ENCODE peak calls at places on chromosome X, in five cellular contexts. One of them, this sample, is unnamed.

GRCh38 chrX:131752493-131753198 is 208.8 kb downstream of the OR13H1 start:
- DNase-seq in IMR-90: peak
- DNase-seq in HCT116: no peak
- DNase-seq in AG10803: no peak
- DNase-seq in upper lobe of right lung: no peak
- DNase-seq in this sample: peak

GRCh38 chrX:72470111-72470510 is 102.5 kb downstream of the HDAC8 start:
- DNase-seq in AG10803: no peak
- DNase-seq in upper lobe of right lung: no peak
- DNase-seq in HCT116: no peak
- DNase-seq in IMR-90: no peak
- DNase-seq in this sample: no peak

GRCh38 chrX:117840645-117841044 is 276.0 kb downstream of the KLHL13 start:
- DNase-seq in IMR-90: no peak
- DNase-seq in upper lobe of right lung: no peak
- DNase-seq in AG10803: no peak
- DNase-seq in HCT116: no peak
- DNase-seq in this sample: no peak

GRCh38 chrX:41144873-41145272 is 59.6 kb downstream of the USP9X start:
- DNase-seq in IMR-90: no peak
- DNase-seq in AG10803: no peak
- DNase-seq in HCT116: no peak
- DNase-seq in upper lobe of right lung: no peak
- DNase-seq in this sample: no peak

GRCh38 chrX:118965395-118965794 is 9.0 kb upstream of the LONRF3 start:
- DNase-seq in IMR-90: no peak
- DNase-seq in upper lobe of right lung: no peak
- DNase-seq in HCT116: no peak
- DNase-seq in AG10803: no peak
- DNase-seq in this sample: no peak

GRCh38 chrX:132561483-132561882 is 72.6 kb upstream of the MBNL3 start:
- DNase-seq in HCT116: no peak
- DNase-seq in upper lobe of right lung: no peak
- DNase-seq in AG10803: no peak
- DNase-seq in IMR-90: no peak
- DNase-seq in this sample: peak

GRCh38 chrX:72394518-72395163 is 88.9 kb upstream of the CITED1 start:
- DNase-seq in upper lobe of right lung: no peak
- DNase-seq in IMR-90: peak
- DNase-seq in HCT116: no peak
- DNase-seq in AG10803: peak
- DNase-seq in this sample: peak

GRCh38 chrX:65999563-66000148 is 40.2 kb downstream of the VSIG4 start:
- DNase-seq in IMR-90: no peak
- DNase-seq in HCT116: no peak
- DNase-seq in upper lobe of right lung: no peak
- DNase-seq in AG10803: no peak
- DNase-seq in this sample: no peak

GRCh38 chrX:10146350-10146749 is 10.4 kb upstream of the CLCN4 start:
- DNase-seq in IMR-90: no peak
- DNase-seq in upper lobe of right lung: no peak
- DNase-seq in AG10803: peak
- DNase-seq in HCT116: no peak
- DNase-seq in this sample: no peak

GRCh38 chrX:110743679-110744340 is 51.8 kb downstream of the CHRDL1 start:
- DNase-seq in AG10803: peak
- DNase-seq in HCT116: no peak
- DNase-seq in IMR-90: peak
- DNase-seq in upper lobe of right lung: no peak
- DNase-seq in this sample: peak

GRCh38 chrX:23304881-23305280 is 29.8 kb upstream of the PTCHD1 start:
- DNase-seq in HCT116: no peak
- DNase-seq in AG10803: no peak
- DNase-seq in IMR-90: no peak
- DNase-seq in upper lobe of right lung: no peak
- DNase-seq in this sample: no peak

GRCh38 chrX:136767104-136767941 is 13.4 kb downstream of the ARHGEF6 start:
- DNase-seq in AG10803: peak
- DNase-seq in upper lobe of right lung: peak
- DNase-seq in IMR-90: peak
- DNase-seq in HCT116: no peak
- DNase-seq in this sample: peak

GRCh38 chrX:102959471-102959870 is 22.4 kb downstream of the RAB40AL start:
- DNase-seq in HCT116: peak
- DNase-seq in IMR-90: peak
- DNase-seq in upper lobe of right lung: no peak
- DNase-seq in AG10803: peak
- DNase-seq in this sample: peak

GRCh38 chrX:45347877-45348675 is 147.4 kb upstream of the DIPK2B start:
- DNase-seq in upper lobe of right lung: no peak
- DNase-seq in HCT116: no peak
- DNase-seq in IMR-90: peak
- DNase-seq in AG10803: peak
- DNase-seq in this sample: no peak

GRCh38 chrX:107704181-107704580 is 71.4 kb downstream of the TSC22D3 start:
- DNase-seq in HCT116: no peak
- DNase-seq in upper lobe of right lung: no peak
- DNase-seq in AG10803: no peak
- DNase-seq in IMR-90: no peak
- DNase-seq in this sample: no peak

GRCh38 chrX:107699611-107700010 is 71.3 kb downstream of the PRPS1 start:
- DNase-seq in AG10803: no peak
- DNase-seq in HCT116: no peak
- DNase-seq in upper lobe of right lung: no peak
- DNase-seq in IMR-90: no peak
- DNase-seq in this sample: no peak

GRCh38 chrX:107700317-107700774 is 72.0 kb downstream of the PRPS1 start:
- DNase-seq in upper lobe of right lung: no peak
- DNase-seq in IMR-90: no peak
- DNase-seq in AG10803: peak
- DNase-seq in HCT116: no peak
- DNase-seq in this sample: peak

GRCh38 chrX:107700802-107701201 is 72.5 kb downstream of the PRPS1 start:
- DNase-seq in AG10803: no peak
- DNase-seq in upper lobe of right lung: no peak
- DNase-seq in IMR-90: no peak
- DNase-seq in HCT116: no peak
- DNase-seq in this sample: no peak

GRCh38 chrX:107701493-107702121 is 73.3 kb downstream of the PRPS1 start:
- DNase-seq in HCT116: no peak
- DNase-seq in upper lobe of right lung: no peak
- DNase-seq in AG10803: no peak
- DNase-seq in IMR-90: no peak
- DNase-seq in this sample: no peak
- H3K4me3 ChIP-seq in HCT116: no peak
- H3K4me3 ChIP-seq in upper lobe of right lung: no peak
- H3K4me3 ChIP-seq in AG10803: no peak
- H3K4me3 ChIP-seq in IMR-90: no peak
- H3K4me3 ChIP-seq in this sample: no peak

GRCh38 chrX:70332600-70332999 is 42.7 kb downstream of the KIF4A start:
- DNase-seq in AG10803: no peak
- DNase-seq in upper lobe of right lung: no peak
- DNase-seq in IMR-90: no peak
- DNase-seq in HCT116: no peak
- DNase-seq in this sample: no peak
- TF ChIP-seq CTCF in AG10803: peak
- TF ChIP-seq CTCF in upper lobe of right lung: no peak
- TF ChIP-seq CTCF in IMR-90: no peak
- TF ChIP-seq CTCF in HCT116: peak
- TF ChIP-seq CTCF in this sample: no peak

GRCh38 chrX:133968109-133968508 is 17.3 kb downstream of the GPC3 start:
- DNase-seq in IMR-90: no peak
- DNase-seq in HCT116: no peak
- DNase-seq in AG10803: no peak
- DNase-seq in upper lobe of right lung: no peak
- DNase-seq in this sample: no peak

GRCh38 chrX:133970021-133970550 is 15.3 kb downstream of the GPC3 start:
- DNase-seq in AG10803: no peak
- DNase-seq in IMR-90: no peak
- DNase-seq in upper lobe of right lung: no peak
- DNase-seq in HCT116: no peak
- DNase-seq in this sample: no peak

GRCh38 chrX:133971586-133971985 is 13.8 kb downstream of the GPC3 start:
- DNase-seq in upper lobe of right lung: no peak
- DNase-seq in AG10803: no peak
- DNase-seq in IMR-90: no peak
- DNase-seq in HCT116: no peak
- DNase-seq in this sample: no peak

GRCh38 chrX:133966199-133966598 is 19.2 kb downstream of the GPC3 start:
- DNase-seq in AG10803: no peak
- DNase-seq in HCT116: no peak
- DNase-seq in upper lobe of right lung: no peak
- DNase-seq in IMR-90: no peak
- DNase-seq in this sample: no peak

DNA sequence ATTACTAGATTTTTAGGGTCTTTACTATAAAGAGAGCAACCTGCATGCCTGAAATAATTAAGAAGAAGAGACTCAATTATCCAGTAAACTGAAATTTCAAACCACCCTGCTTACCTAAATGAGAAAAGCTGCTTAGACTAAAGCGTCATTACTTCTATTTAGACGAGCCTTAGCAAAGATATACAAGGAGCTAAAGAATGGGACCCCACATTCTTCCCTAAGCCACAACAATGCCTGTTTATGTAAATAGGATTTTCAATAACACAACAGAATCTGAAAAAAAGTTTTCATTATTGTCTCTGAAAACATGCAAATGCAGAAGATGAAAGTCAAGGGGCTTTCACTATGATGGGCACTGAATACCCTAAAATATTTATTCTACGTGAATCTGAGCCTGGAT is 16.2 kb downstream of the GPC3 start:
- DNase-seq in IMR-90: no peak
- DNase-seq in HCT116: no peak
- DNase-seq in AG10803: no peak
- DNase-seq in upper lobe of right lung: no peak
- DNase-seq in this sample: no peak
- H3K4me3 ChIP-seq in IMR-90: no peak
- H3K4me3 ChIP-seq in HCT116: no peak
- H3K4me3 ChIP-seq in AG10803: no peak
- H3K4me3 ChIP-seq in upper lobe of right lung: no peak
- H3K4me3 ChIP-seq in this sample: no peak

GRCh38 chrX:149881081-149881711 is at the start of gene MAGEA8:
- DNase-seq in HCT116: no peak
- DNase-seq in upper lobe of right lung: no peak
- DNase-seq in AG10803: no peak
- DNase-seq in IMR-90: no peak
- DNase-seq in this sample: no peak
- TF ChIP-seq CTCF in HCT116: peak
- TF ChIP-seq CTCF in upper lobe of right lung: no peak
- TF ChIP-seq CTCF in AG10803: no peak
- TF ChIP-seq CTCF in IMR-90: peak
- TF ChIP-seq CTCF in this sample: peak

GRCh38 chrX:43881410-43882293 is 598 bp downstream of the MAOB start:
- DNase-seq in upper lobe of right lung: no peak
- DNase-seq in HCT116: no peak
- DNase-seq in IMR-90: no peak
- DNase-seq in AG10803: peak
- DNase-seq in this sample: no peak
- H3K4me3 ChIP-seq in upper lobe of right lung: peak
- H3K4me3 ChIP-seq in HCT116: peak
- H3K4me3 ChIP-seq in IMR-90: no peak
- H3K4me3 ChIP-seq in AG10803: no peak
- H3K4me3 ChIP-seq in this sample: no peak

DNA sequence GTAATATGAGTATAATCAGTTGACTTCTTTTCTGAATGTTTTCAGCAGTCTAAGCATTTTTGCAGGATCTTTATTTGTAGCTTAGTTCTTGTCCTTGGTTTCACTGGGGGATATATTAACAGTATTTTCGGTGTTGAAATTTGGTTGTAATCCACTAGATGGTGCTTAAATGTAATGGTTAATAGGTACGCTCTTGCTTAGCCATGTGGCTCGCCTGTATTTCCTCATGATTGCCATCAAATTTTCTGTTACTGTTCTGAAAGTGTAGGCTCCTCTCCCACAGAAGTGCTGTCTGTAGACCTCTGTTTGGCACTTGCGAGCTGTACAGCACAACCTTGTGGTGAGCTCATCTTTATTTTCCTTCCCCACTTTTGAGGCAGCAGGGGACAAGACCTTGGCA is 3.9 kb upstream of the FAAH2 start:
- DNase-seq in IMR-90: no peak
- DNase-seq in AG10803: no peak
- DNase-seq in HCT116: no peak
- DNase-seq in upper lobe of right lung: no peak
- DNase-seq in this sample: no peak
- TF ChIP-seq CTCF in IMR-90: no peak
- TF ChIP-seq CTCF in AG10803: no peak
- TF ChIP-seq CTCF in HCT116: no peak
- TF ChIP-seq CTCF in upper lobe of right lung: no peak
- TF ChIP-seq CTCF in this sample: no peak

This sample was measured in fibroblast of villous mesenchyme.